ENCODE peak calls at places on chromosome 2, in six cellular contexts. L is body of pancreas; U is HS-5; H is activated T-cell treated with anti-CD3 and anti-CD28 coated beads, Interleukin-2, amount 50 U/mL, for 72 hours; B is T-helper 17 cell; W is NCI-H2081. T is an unnamed sample.

GRCh38 chr2:58562281-58562680 is 321.2 kb upstream of the FANCL start:
- DNase-seq in L (no peak), U (no peak), H (no peak), B (no peak), W (no peak), T (no peak)

GRCh38 chr2:173161040-173161439 is 85.4 kb downstream of the MAP3K20 start:
- DNase-seq in L (no peak), U (no peak), H (no peak), B (no peak), W (no peak), T (no peak)

GRCh38 chr2:40592223-40592622 is 140.3 kb upstream of the SLC8A1 start:
- DNase-seq in L (no peak), U (no peak), H (no peak), B (no peak), W (no peak), T (no peak)

GRCh38 chr2:110116033-110116710 is 550 bp upstream of the MALL start:
- DNase-seq in L (peak), U (no peak), H (no peak), B (no peak), W (no peak), T (no peak)

GRCh38 chr2:28413152-28413895 is 20.7 kb downstream of the FOSL2 start:
- DNase-seq in L (no peak), U (no peak), H (no peak), B (no peak), W (no peak), T (no peak)

GRCh38 chr2:223853425-223853837 is 16.0 kb upstream of the AP1S3 start:
- DNase-seq in L (no peak), U (no peak), H (no peak), B (no peak), W (no peak), T (no peak)

GRCh38 chr2:28681216-28681981 is 70.2 kb upstream of the PPP1CB start:
- DNase-seq in L (no peak), U (no peak), H (peak), B (peak), W (peak), T (no peak)

GRCh38 chr2:69491864-69492263 is 54.6 kb upstream of the NFU1 start:
- DNase-seq in L (no peak), U (no peak), H (no peak), B (no peak), W (no peak), T (no peak)

GRCh38 chr2:26716340-26716739 is 23.8 kb downstream of the KCNK3 start:
- DNase-seq in L (no peak), U (no peak), H (no peak), B (no peak), W (no peak), T (no peak)

GRCh38 chr2:215671244-215671643 is 235.4 kb upstream of the FN1 start:
- DNase-seq in L (no peak), U (no peak), H (no peak), B (no peak), W (no peak), T (no peak)

GRCh38 chr2:19312949-19313348 is 45.5 kb downstream of the OSR1 start:
- DNase-seq in L (peak), U (peak), H (no peak), B (no peak), W (no peak), T (no peak)